ENCODE peak calls at places on chromosome 6, in nine cellular contexts. K is AG09319, P is GM13976, D is neural crest cell, L is NCI-H446 treated with DMSO at 0.1 percent for 48 hours, R is pancreas, U is H9, E is nucleus accumbens, A is NCI-H1105. Z is an unnamed sample.

GRCh38 chr6:75932067-75932466 is 140.4 kb downstream of the IMPG1 start:
- DNase-seq in K (no peak), P (peak), D (peak), L (no peak), R (peak), U (peak), E (no peak), A (peak), Z (peak)

GRCh38 chr6:105886812-105887513 is 199.2 kb upstream of the PRDM1 start:
- DNase-seq in K (no peak), P (no peak), D (no peak), L (no peak), R (no peak), U (no peak), E (no peak), A (no peak), Z (no peak)

GRCh38 chr6:137690721-137691120 is 176.3 kb upstream of the TNFAIP3 start:
- DNase-seq in K (no peak), P (no peak), D (no peak), L (no peak), R (no peak), U (no peak), E (no peak), A (no peak), Z (no peak)

GRCh38 chr6:2480267-2480966 is 235.0 kb upstream of the GMDS start:
- DNase-seq in K (no peak), P (no peak), D (no peak), L (no peak), R (no peak), U (no peak), E (peak), A (no peak), Z (no peak)

GRCh38 chr6:149918151-149918905 is 4.6 kb downstream of the RAET1G start:
- DNase-seq in K (no peak), P (no peak), D (no peak), L (no peak), R (peak), U (no peak), E (no peak), A (no peak), Z (no peak)

GRCh38 chr6:111972714-111973678 is 80.9 kb upstream of the CCN6 start:
- DNase-seq in K (peak), P (no peak), D (no peak), L (no peak), R (no peak), U (no peak), E (no peak), A (no peak), Z (peak)

GRCh38 chr6:6890400-6890858 is 217.3 kb upstream of the RREB1 start:
- DNase-seq in K (no peak), P (no peak), D (peak), L (no peak), R (no peak), U (peak), E (no peak), A (no peak), Z (peak)

GRCh38 chr6:106745396-106745795 is 116.0 kb downstream of the QRSL1 start:
- DNase-seq in K (no peak), P (no peak), D (no peak), L (no peak), R (no peak), U (no peak), E (no peak), A (no peak), Z (no peak)

GRCh38 chr6:149060300-149060984 is 257.1 kb upstream of the TAB2 start:
- DNase-seq in K (no peak), P (peak), D (no peak), L (no peak), R (no peak), U (no peak), E (no peak), A (peak), Z (no peak)

GRCh38 chr6:102549221-102549874 is 1155.8 kb downstream of the GRIK2 start:
- DNase-seq in K (no peak), P (no peak), D (no peak), L (no peak), R (no peak), U (no peak), E (no peak), A (no peak), Z (no peak)

GRCh38 chr6:151680846-151681425 is 126.5 kb upstream of the ESR1 start:
- DNase-seq in K (no peak), P (no peak), D (no peak), L (no peak), R (no peak), U (no peak), E (no peak), A (no peak), Z (no peak)

GRCh38 chr6:130018292-130018829 is at the start of gene L3MBTL3:
- DNase-seq in K (peak), P (peak), D (peak), L (no peak), R (peak), U (peak), E (peak), A (peak), Z (peak)

GRCh38 chr6:52681416-52681815 is 10.5 kb downstream of the TMEM14A start:
- DNase-seq in K (no peak), P (no peak), D (peak), L (no peak), R (no peak), U (no peak), E (no peak), A (no peak), Z (no peak)

GRCh38 chr6:106728296-106728870 is 99.0 kb downstream of the QRSL1 start:
- DNase-seq in K (no peak), P (no peak), D (no peak), L (no peak), R (no peak), U (no peak), E (no peak), A (no peak), Z (no peak)

GRCh38 chr6:99543968-99544367 is 24.5 kb downstream of the CCNC start:
- DNase-seq in K (no peak), P (no peak), D (no peak), L (no peak), R (no peak), U (no peak), E (no peak), A (no peak), Z (no peak)

GRCh38 chr6:165308926-165309731 is at the start of gene C6orf118:
- DNase-seq in K (no peak), P (no peak), D (peak), L (no peak), R (no peak), U (peak), E (peak), A (peak), Z (peak)

GRCh38 chr6:143337201-143337949 is 113.1 kb downstream of the ADAT2 start:
- DNase-seq in K (no peak), P (no peak), D (peak), L (no peak), R (peak), U (peak), E (no peak), A (no peak), Z (peak)

GRCh38 chr6:170117111-170117972 is 173.5 kb downstream of the DLL1 start:
- DNase-seq in K (no peak), P (no peak), D (no peak), L (no peak), R (peak), U (peak), E (no peak), A (no peak), Z (no peak)